ENCODE peak calls at places on chromosomes 16 and 17, in eight cellular contexts. B is ovary, N is heart left ventricle, O is DND-41, W is tibial artery, F is upper lobe of left lung, H is transverse colon, E is spleen. Z is an unnamed sample.

GRCh38 chr17:73166731-73167581 is 2.1 kb downstream of the SSTR2 start:
- DNase-seq in B (no peak), F (no peak), N (no peak), E (no peak), W (no peak), O (no peak), H (no peak), Z (no peak)

GRCh38 chr17:2782030-2782429 is 14.2 kb upstream of the RAP1GAP2 start:
- DNase-seq in W (no peak), H (no peak), O (no peak), F (no peak), N (no peak), E (peak), B (no peak), Z (no peak)

GRCh38 chr16:72797606-72798005 is 250.3 kb downstream of the ZFHX3 start:
- DNase-seq in B (no peak), E (no peak), N (peak), W (no peak), H (no peak), F (peak), O (no peak), Z (no peak)

GRCh38 chr16:47983999-47984580 is 171.7 kb downstream of the ABCC12 start:
- DNase-seq in E (no peak), W (no peak), B (no peak), N (no peak), F (no peak), H (no peak), O (no peak), Z (no peak)

GRCh38 chr16:77289331-77289809 is 90.2 kb downstream of the SYCE1L start:
- DNase-seq in B (no peak), O (no peak), F (no peak), W (no peak), N (no peak), H (no peak), E (no peak), Z (no peak)

GRCh38 chr17:81342700-81343070 is 47.6 kb upstream of the SLC38A10 start:
- DNase-seq in B (no peak), N (no peak), F (no peak), O (no peak), W (no peak), H (no peak), E (peak), Z (no peak)

GRCh38 chr17:66491213-66491612 is 188.8 kb downstream of the PRKCA start:
- DNase-seq in N (no peak), E (no peak), O (peak), B (no peak), H (no peak), W (no peak), F (no peak), Z (no peak)

GRCh38 chr16:84982434-84982833 is 28.9 kb downstream of the ZDHHC7 start:
- DNase-seq in N (peak), H (peak), O (no peak), W (no peak), E (no peak), B (no peak), F (peak), Z (no peak)

GRCh38 chr16:67872631-67873434 is at the start of gene EDC4:
- DNase-seq in O (peak), F (peak), B (peak), H (peak), E (peak), N (peak), W (peak), Z (peak)

GRCh38 chr16:22638393-22639206 is 127.9 kb downstream of the NPIPB5 start:
- DNase-seq in F (no peak), O (no peak), W (no peak), H (no peak), N (no peak), E (no peak), B (no peak), Z (no peak)

GRCh38 chr17:8155341-8156173 is 3.4 kb upstream of the PER1 start:
- DNase-seq in F (no peak), O (no peak), E (peak), H (no peak), W (no peak), N (no peak), B (peak), Z (peak)

GRCh38 chr16:74862743-74863244 is 88.2 kb upstream of the FA2H start:
- DNase-seq in F (no peak), W (no peak), B (no peak), N (no peak), O (peak), H (no peak), E (no peak), Z (no peak)

GRCh38 chr17:58007781-58008706 is 998 bp upstream of the SRSF1 start:
- DNase-seq in N (no peak), H (no peak), W (no peak), F (no peak), O (peak), E (no peak), B (no peak), Z (no peak)

GRCh38 chr16:3912373-3912772 is 31.9 kb upstream of the CREBBP start:
- DNase-seq in O (no peak), B (no peak), W (no peak), E (no peak), F (no peak), N (no peak), H (no peak), Z (no peak)

GRCh38 chr16:85350973-85351372 is 238.7 kb upstream of the CIBAR2 start:
- DNase-seq in F (peak), N (peak), O (no peak), W (peak), H (peak), B (peak), E (no peak), Z (no peak)

GRCh38 chr17:39069114-39069756 is 82.2 kb downstream of the PLXDC1 start:
- DNase-seq in B (no peak), W (no peak), H (no peak), O (peak), E (no peak), N (no peak), F (no peak), Z (peak)

GRCh38 chr16:30083216-30084055 is 7.6 kb downstream of the PPP4C start:
- DNase-seq in H (no peak), O (no peak), F (no peak), W (no peak), B (no peak), N (no peak), E (no peak), Z (no peak)

GRCh38 chr17:30824002-30824355 is 513 bp downstream of the CRLF3 start:
- DNase-seq in H (peak), W (no peak), N (no peak), E (peak), F (no peak), O (peak), B (peak), Z (no peak)

GRCh38 chr16:83733301-83733700 is 74.5 kb upstream of the HSBP1 start:
- DNase-seq in O (peak), H (no peak), E (no peak), F (no peak), B (no peak), W (no peak), N (peak), Z (no peak)

GRCh38 chr17:40326832-40327199 is 17.8 kb downstream of the RARA start:
- DNase-seq in O (no peak), B (no peak), H (no peak), E (peak), F (no peak), N (peak), W (no peak), Z (no peak)
- H3K4me3 ChIP-seq in O (no peak), B (no peak), H (no peak), E (no peak), F (no peak), N (no peak), W (peak), Z (peak)

GRCh38 chr17:32783602-32784001 is 93.3 kb downstream of the MYO1D start:
- DNase-seq in E (no peak), B (no peak), F (no peak), O (no peak), W (no peak), N (no peak), H (no peak), Z (peak)
- H3K27ac ChIP-seq in E (no peak), B (no peak), F (no peak), O (no peak), W (no peak), N (no peak), H (peak), Z (no peak)

DNA sequence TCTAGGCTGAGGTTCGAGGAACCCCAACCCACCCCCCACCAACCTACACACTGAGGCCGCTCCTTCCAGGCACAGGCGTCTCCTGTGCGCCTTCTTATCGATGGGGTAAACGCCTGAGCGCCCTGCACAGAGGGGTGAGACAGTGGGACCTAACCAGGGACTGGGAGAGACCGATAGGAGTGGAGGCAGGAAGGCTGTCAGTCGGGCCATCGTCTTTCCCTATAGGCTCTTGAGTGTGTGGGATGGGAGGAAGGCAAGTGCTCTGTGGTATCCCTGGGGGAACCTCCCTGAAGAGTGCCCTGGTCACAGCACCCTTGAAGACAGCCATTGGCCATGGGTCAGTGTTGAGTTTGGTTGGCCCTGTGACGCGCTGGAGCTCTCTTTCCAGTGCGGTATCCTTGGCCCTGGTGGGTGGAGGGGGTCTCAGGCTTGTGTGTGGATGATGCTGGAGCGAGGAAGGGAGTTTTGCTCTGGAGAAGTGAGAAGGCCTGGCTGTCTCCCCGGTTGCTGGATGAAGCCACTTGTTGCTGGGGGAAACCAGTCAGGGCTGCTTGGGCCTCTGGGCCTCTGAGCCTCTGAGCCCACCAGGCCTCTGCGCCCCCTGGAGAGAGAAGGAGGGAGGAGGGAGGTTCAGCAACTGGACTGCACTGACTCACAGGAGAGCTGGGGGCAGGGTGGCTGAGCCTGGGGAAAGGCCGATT is 1.7 kb downstream of the GPRC5C start:
- DNase-seq in E (no peak), W (peak), B (peak), H (no peak), F (peak), N (no peak), O (no peak), Z (no peak)
- H3K4me3 ChIP-seq in E (peak), W (peak), B (peak), H (no peak), F (peak), N (peak), O (no peak), Z (no peak)

GRCh38 chr17:32446949-32447348 is 2.6 kb downstream of the PSMD11 start:
- DNase-seq in E (no peak), H (no peak), N (no peak), W (no peak), O (no peak), B (no peak), F (no peak), Z (no peak)

GRCh38 chr17:32445976-32446375 is 1.7 kb downstream of the PSMD11 start:
- DNase-seq in F (no peak), N (no peak), E (no peak), B (no peak), H (no peak), O (no peak), W (no peak), Z (no peak)

GRCh38 chr17:32449963-32450362 is 5.7 kb downstream of the PSMD11 start:
- DNase-seq in N (no peak), H (no peak), E (no peak), F (no peak), W (no peak), B (no peak), O (no peak), Z (no peak)

GRCh38 chr17:32452281-32452680 is 8.0 kb downstream of the PSMD11 start:
- DNase-seq in W (no peak), F (no peak), O (no peak), N (no peak), E (no peak), B (no peak), H (no peak), Z (no peak)

DNA sequence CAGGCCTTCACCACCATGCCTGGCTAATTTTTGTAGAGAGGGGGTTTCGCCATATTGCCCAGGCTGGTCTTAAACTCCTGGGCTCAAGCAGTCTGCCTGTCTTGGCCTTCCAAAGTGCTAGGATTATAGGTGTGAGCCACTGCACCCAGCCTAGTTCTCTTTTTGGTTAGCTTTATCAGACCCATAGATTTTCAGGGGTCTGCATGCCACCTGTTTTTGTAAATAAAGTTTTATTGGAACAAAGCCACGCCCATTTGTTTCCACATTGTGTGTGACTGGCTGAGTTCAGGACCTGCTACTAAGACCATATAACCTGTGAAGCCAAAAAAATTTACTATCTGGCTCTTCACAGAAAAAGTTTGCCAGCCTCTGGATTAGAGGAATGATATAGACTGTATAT is 7.6 kb downstream of the PSMD11 start:
- DNase-seq in N (no peak), O (no peak), W (no peak), B (no peak), F (no peak), H (no peak), E (no peak), Z (no peak)
- H3K27ac ChIP-seq in N (no peak), O (no peak), W (no peak), B (no peak), F (no peak), H (no peak), E (no peak), Z (no peak)

GRCh38 chr16:9499921-9500593 is 408.6 kb downstream of the HAPSTR1 start:
- DNase-seq in F (peak), B (no peak), W (no peak), H (no peak), O (no peak), E (no peak), N (peak), Z (no peak)
- H3K4me3 ChIP-seq in F (no peak), B (no peak), W (no peak), H (no peak), O (no peak), E (no peak), N (no peak), Z (no peak)

GRCh38 chr17:83186751-83187421 is 107.5 kb downstream of the METRNL start:
- DNase-seq in B (no peak), F (no peak), H (no peak), E (no peak), O (peak), W (peak), N (no peak), Z (no peak)

GRCh38 chr17:83190601-83191387 is 111.4 kb downstream of the METRNL start:
- DNase-seq in F (no peak), W (peak), O (no peak), B (peak), E (peak), N (no peak), H (no peak), Z (no peak)

GRCh38 chr17:83189673-83190385 is 110.4 kb downstream of the METRNL start:
- DNase-seq in F (peak), E (peak), W (peak), B (peak), N (peak), H (no peak), O (no peak), Z (no peak)

GRCh38 chr17:83187782-83188311 is 108.4 kb downstream of the METRNL start:
- DNase-seq in W (peak), N (no peak), B (no peak), H (no peak), O (no peak), E (no peak), F (no peak), Z (no peak)

DNA sequence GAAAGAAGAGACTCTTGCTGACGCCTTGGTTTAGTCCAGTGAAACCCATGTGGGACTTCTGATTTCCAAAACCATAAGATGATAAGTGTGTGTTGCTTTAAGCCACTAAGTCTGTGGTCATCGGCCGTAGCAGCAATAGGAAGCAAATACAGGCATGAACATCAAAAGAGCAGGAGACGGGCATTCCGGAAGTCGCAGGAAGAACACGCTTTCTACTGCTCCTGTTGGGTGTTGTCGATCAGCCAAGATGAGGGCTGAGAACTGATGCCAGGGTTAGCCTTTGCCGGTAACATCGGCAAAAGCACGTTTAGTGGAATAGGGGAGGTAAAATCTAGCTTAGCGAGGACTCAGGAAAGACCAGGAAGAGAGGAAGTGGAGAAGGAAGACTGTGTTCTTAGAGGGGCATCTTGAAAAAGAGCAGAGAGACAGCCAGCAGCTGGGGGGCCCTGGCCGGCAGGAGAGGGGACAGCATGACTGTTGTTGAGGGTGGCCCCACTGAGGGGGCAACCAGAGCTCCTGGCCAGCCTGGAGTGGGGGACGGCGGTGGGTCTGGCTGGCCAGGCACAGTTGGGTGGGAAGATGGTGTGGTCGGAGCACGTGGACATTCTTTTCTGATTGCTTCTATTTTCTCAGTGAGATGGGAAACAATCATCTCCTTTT is 109.7 kb downstream of the METRNL start:
- DNase-seq in W (peak), N (no peak), E (peak), F (no peak), H (no peak), B (peak), O (peak), Z (no peak)
- H3K27ac ChIP-seq in W (no peak), N (no peak), E (no peak), F (peak), H (peak), B (peak), O (no peak), Z (no peak)

GRCh38 chr17:50102164-50102991 is 7.2 kb downstream of the PDK2 start:
- DNase-seq in N (peak), W (peak), E (no peak), F (peak), B (no peak), H (peak), O (no peak), Z (no peak)
- H3K4me3 ChIP-seq in N (no peak), W (no peak), E (no peak), F (no peak), B (no peak), H (no peak), O (no peak), Z (no peak)

DNA sequence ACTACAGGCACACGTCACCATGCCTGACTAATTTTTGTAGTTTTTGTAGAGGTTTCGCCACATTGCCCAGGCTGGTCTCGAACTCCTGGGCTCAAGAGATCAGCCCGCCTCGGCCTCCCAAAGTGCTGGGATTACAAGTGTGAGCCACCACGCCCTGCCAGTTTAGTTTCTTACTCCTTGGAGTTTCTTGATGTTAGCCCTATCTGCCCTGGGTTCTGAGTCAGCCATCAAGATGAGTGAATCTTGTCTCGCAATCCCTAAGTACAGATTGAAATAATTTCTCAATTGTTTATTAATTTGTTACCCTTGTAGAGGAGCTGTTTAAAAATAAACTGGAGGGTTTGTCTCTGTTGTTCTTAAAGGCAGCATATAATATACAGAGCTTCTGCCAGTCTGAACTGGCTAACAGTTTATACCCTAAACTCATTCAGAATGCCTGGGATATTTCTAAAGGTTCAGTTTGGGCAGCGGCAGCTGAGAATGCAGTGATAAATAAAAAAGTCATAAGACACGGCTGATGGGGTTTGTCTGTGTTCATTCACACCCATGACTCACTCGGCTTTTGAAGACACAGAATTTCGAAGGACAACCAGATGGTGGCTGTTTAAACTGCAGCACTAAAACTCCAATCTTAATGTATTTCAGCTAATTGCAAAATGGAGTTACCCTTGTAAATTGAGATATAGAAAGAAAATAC is 39.6 kb downstream of the GPRC5B start:
- DNase-seq in B (no peak), E (no peak), H (no peak), F (no peak), W (no peak), O (no peak), N (no peak), Z (no peak)
- H3K27ac ChIP-seq in B (peak), E (no peak), H (peak), F (peak), W (no peak), O (no peak), N (peak), Z (no peak)

GRCh38 chr16:11251525-11252481 is 4.2 kb downstream of the SOCS1 start:
- DNase-seq in H (peak), F (peak), O (peak), N (no peak), W (no peak), B (peak), E (peak), Z (peak)

GRCh38 chr16:11254913-11255736 is 879 bp downstream of the SOCS1 start:
- DNase-seq in O (peak), W (peak), B (peak), F (no peak), E (no peak), N (peak), H (peak), Z (peak)

GRCh38 chr16:11252482-11252931 is 3.5 kb downstream of the SOCS1 start:
- DNase-seq in N (no peak), E (no peak), B (no peak), O (peak), H (no peak), F (no peak), W (no peak), Z (no peak)

GRCh38 chr16:11253995-11254912 is 1.8 kb downstream of the SOCS1 start:
- DNase-seq in F (no peak), B (no peak), H (no peak), W (no peak), N (no peak), E (no peak), O (peak), Z (no peak)

GRCh38 chr16:11253009-11253994 is 2.7 kb downstream of the SOCS1 start:
- DNase-seq in B (no peak), O (peak), W (no peak), N (no peak), F (no peak), E (no peak), H (no peak), Z (peak)
- H3K4me3 ChIP-seq in B (no peak), O (peak), W (no peak), N (no peak), F (peak), E (peak), H (no peak), Z (peak)

GRCh38 chr17:11701906-11702305 is 103.6 kb downstream of the DNAH9 start:
- DNase-seq in H (no peak), O (no peak), E (no peak), N (no peak), B (no peak), F (no peak), W (no peak), Z (no peak)

GRCh38 chr17:11704041-11704440 is 105.8 kb downstream of the DNAH9 start:
- DNase-seq in W (no peak), E (no peak), B (no peak), N (no peak), H (no peak), O (no peak), F (no peak), Z (no peak)

GRCh38 chr17:11705111-11705510 is 106.8 kb downstream of the DNAH9 start:
- DNase-seq in W (no peak), O (no peak), F (no peak), H (peak), N (no peak), E (no peak), B (no peak), Z (no peak)
- H3K27ac ChIP-seq in W (no peak), O (no peak), F (no peak), H (no peak), N (no peak), E (no peak), B (no peak), Z (no peak)

Z was measured in CD8-positive, alpha-beta memory T cell.